ENCODE peak calls at places on chromosomes 5 and 9, in seven cellular contexts. Z is body of pancreas, C is spleen, W is thyroid gland, L is ovary, U is esophagus squamous epithelium, P is gastrocnemius medialis. V is an unnamed sample.

GRCh38 chr5:171409164-171410136 is 10.0 kb upstream of the FGF18 start:
- DNase-seq in C (no peak), U (no peak), L (no peak), P (no peak), W (no peak), Z (no peak), V (no peak)

GRCh38 chr9:136857166-136857565 is 5.0 kb downstream of the MAMDC4 start:
- DNase-seq in C (peak), W (no peak), U (no peak), L (peak), P (no peak), Z (no peak), V (peak)

GRCh38 chr5:35029333-35029732 is 18.4 kb downstream of the AGXT2 start:
- DNase-seq in W (no peak), C (no peak), Z (no peak), P (peak), L (no peak), U (no peak), V (no peak)

GRCh38 chr9:130118841-130119520 is 53.2 kb upstream of the NCS1 start:
- DNase-seq in L (no peak), C (no peak), U (no peak), P (no peak), Z (peak), W (peak), V (no peak)

GRCh38 chr5:138685052-138685755 is 68.0 kb upstream of the CTNNA1 start:
- DNase-seq in Z (no peak), L (no peak), C (no peak), W (no peak), P (no peak), U (no peak), V (no peak)

GRCh38 chr5:137344723-137345322 is 154.3 kb downstream of the SPOCK1 start:
- DNase-seq in P (peak), U (no peak), Z (peak), C (no peak), W (peak), L (no peak), V (no peak)

GRCh38 chr9:95980262-95981125 is 105.0 kb downstream of the ERCC6L2 start:
- DNase-seq in P (no peak), C (no peak), Z (no peak), U (no peak), W (no peak), L (no peak), V (no peak)

GRCh38 chr5:116766470-116766947 is 191.9 kb upstream of the SEMA6A start:
- DNase-seq in P (peak), L (peak), U (no peak), C (no peak), Z (peak), W (no peak), V (no peak)

GRCh38 chr9:130728721-130729120 is 35.1 kb downstream of the EXOSC2 start:
- DNase-seq in P (no peak), C (no peak), W (no peak), L (no peak), U (no peak), Z (no peak), V (no peak)

GRCh38 chr5:33848554-33848953 is 43.2 kb downstream of the ADAMTS12 start:
- DNase-seq in C (no peak), L (no peak), U (no peak), P (no peak), W (no peak), Z (no peak), V (no peak)

DNA sequence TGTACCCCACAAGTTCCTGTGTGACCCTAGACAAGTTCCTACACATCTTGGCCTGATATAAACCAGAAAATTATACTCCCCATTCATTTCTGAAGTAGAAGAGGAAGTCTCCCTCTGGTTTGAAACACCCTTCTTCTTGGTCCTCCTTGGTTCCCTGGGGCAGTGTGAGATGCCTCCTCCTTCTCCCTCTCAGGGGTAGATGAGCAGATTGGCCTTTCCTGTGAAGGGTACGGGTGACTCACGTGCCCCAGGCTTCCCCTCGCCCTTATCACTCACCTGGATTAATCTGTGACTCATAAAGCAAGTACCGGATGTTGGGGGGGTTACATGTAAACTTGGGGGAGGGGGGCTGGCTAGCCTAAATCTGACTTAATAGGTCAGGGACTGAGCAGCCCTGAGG is 11.1 kb upstream of the AQP3 start:
- DNase-seq in P (no peak), L (no peak), U (no peak), C (no peak), Z (peak), W (no peak), V (no peak)
- H3K4me3 ChIP-seq in P (no peak), L (no peak), U (no peak), C (no peak), Z (no peak), W (no peak), V (no peak)

DNA sequence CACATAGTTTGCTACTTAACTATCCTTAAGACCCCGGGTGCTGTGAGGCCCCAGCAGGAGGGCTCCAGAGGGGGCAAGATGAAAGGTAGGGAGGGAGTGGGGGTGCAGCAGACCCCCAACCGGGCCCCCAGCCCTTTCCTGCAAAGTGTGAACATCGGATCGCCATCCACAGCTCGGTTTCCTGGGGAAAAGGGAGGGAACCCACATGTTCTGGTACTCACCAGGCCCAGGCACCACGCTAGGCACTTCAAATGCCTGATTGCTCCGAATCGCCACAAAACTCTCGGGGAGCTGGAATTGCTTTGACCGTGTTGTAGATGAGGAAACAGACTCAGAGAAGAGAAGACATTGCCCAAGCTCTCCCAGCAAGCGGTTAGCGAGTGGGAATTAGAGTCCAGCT is 167.0 kb upstream of the MVB12B start:
- DNase-seq in U (no peak), Z (no peak), W (no peak), C (peak), L (peak), P (no peak), V (no peak)
- TF ChIP-seq POLR2A in U (no peak), Z (no peak), W (no peak), C (no peak), L (no peak), P (no peak), V (no peak)

GRCh38 chr9:20376042-20376441 is 246.3 kb downstream of the MLLT3 start:
- DNase-seq in L (no peak), Z (no peak), U (no peak), C (no peak), W (no peak), P (no peak), V (no peak)
- H3K4me3 ChIP-seq in L (no peak), Z (no peak), U (no peak), C (no peak), W (no peak), P (no peak), V (no peak)

GRCh38 chr5:149271717-149272558 is at the start of gene AFAP1L1:
- DNase-seq in C (peak), L (peak), W (peak), U (no peak), Z (peak), P (peak), V (peak)
- TF ChIP-seq POLR2A in C (no peak), L (no peak), W (peak), U (no peak), Z (no peak), P (peak), V (peak)

GRCh38 chr5:97936246-97936645 is 753.2 kb upstream of the RIOK2 start:
- DNase-seq in C (no peak), U (no peak), Z (no peak), L (no peak), W (no peak), P (no peak), V (no peak)
- H3K4me3 ChIP-seq in C (no peak), U (no peak), Z (no peak), L (no peak), W (no peak), P (no peak), V (no peak)

GRCh38 chr5:151595411-151595826 is 4.3 kb upstream of the FAT2 start:
- DNase-seq in W (no peak), U (no peak), Z (no peak), P (peak), C (no peak), L (no peak), V (no peak)
- TF ChIP-seq POLR2A in W (no peak), U (no peak), Z (no peak), P (no peak), C (no peak), L (no peak), V (no peak)

GRCh38 chr9:93111001-93111370 is 15.0 kb downstream of the CARD19 start:
- DNase-seq in C (no peak), L (peak), P (no peak), U (no peak), W (no peak), Z (peak), V (no peak)
- H3K4me3 ChIP-seq in C (no peak), L (no peak), P (no peak), U (no peak), W (no peak), Z (no peak), V (no peak)

GRCh38 chr5:16539169-16539666 is 73.6 kb upstream of the ZNF622 start:
- DNase-seq in C (no peak), W (peak), P (peak), Z (peak), L (no peak), U (no peak), V (peak)
- TF ChIP-seq POLR2A in C (no peak), W (no peak), P (peak), Z (no peak), L (no peak), U (no peak), V (peak)

GRCh38 chr5:145944328-145944727 is 8.0 kb downstream of the SH3RF2 start:
- DNase-seq in Z (peak), W (no peak), U (no peak), P (no peak), L (no peak), C (no peak), V (no peak)
- H3K4me3 ChIP-seq in Z (no peak), W (no peak), U (no peak), P (no peak), L (no peak), C (no peak), V (no peak)

DNA sequence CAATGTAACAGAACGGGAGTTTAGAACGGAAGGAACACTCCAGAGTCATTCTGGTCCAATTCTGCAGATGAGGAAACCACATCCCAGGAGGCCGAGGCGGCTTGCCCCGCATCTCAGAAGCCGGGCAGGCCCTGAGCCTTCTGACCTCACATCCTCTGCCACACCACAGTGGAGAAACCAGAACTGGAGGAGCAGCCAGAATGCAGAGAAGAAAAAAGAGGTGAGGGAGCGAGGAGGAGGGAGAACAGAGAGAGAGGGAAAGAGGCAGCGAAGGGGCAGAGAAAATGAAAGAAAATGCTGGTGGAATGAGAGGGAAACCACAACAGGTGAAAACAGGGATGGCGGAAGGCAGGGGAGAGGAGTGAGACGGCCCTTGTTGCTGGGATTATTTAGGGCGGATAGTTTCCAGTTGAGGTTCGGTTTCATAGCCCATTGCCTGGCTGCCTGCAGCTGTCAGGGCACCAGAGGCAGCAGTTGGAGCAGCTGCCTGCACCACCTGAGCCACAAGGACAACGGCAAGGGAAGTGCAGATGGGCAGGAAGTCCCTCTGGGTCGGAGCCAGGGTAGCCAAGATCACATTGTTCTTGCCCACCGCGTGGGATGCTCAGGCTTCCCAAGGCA is at the start of gene HMHB1:
- DNase-seq in C (no peak), Z (no peak), P (no peak), W (no peak), U (no peak), L (no peak), V (no peak)
- TF ChIP-seq POLR2A in C (no peak), Z (no peak), P (no peak), W (no peak), U (no peak), L (no peak), V (no peak)